ENCODE peak calls at places on chromosome 21, in five cellular contexts. L is GM12865, J is AG04450, O is A673, A is fibroblast of mammary gland. M is an unnamed sample.
A peak's percentile ranks its signal among the peaks of the same experiment; 100 is the strongest.

GRCh38 chr21:33042812-33043211 is 17.1 kb downstream of the OLIG2 start:
- DNase-seq in L (no peak), J (peak; percentile 85), O (peak; percentile 21), A (peak; percentile 93), M (no peak)

GRCh38 chr21:29832217-29832616 is 107.6 kb downstream of the GRIK1 start:
- DNase-seq in L (no peak), J (no peak), O (no peak), A (no peak), M (no peak)

GRCh38 chr21:21200939-21201610 is 202.9 kb downstream of the NCAM2 start:
- DNase-seq in L (no peak), J (no peak), O (no peak), A (peak; percentile 42), M (no peak)

GRCh38 chr21:15138475-15138874 is 73.7 kb upstream of the NRIP1 start:
- DNase-seq in L (no peak), J (no peak), O (peak; percentile 9), A (no peak), M (no peak)

GRCh38 chr21:46098303-46099141 is 610 bp downstream of the COL6A2 start:
- DNase-seq in L (no peak), J (no peak), O (no peak), A (peak; percentile 27), M (no peak)

GRCh38 chr21:33071878-33072306 is 2.0 kb downstream of the OLIG1 start:
- DNase-seq in L (no peak), J (no peak), O (no peak), A (peak; percentile 8), M (no peak)

GRCh38 chr21:37266515-37267221 is 466 bp downstream of the VPS26C start:
- DNase-seq in L (no peak), J (no peak), O (peak; percentile 43), A (peak; percentile 28), M (no peak)

GRCh38 chr21:31559368-31560119 is 99.9 kb upstream of the SOD1 start:
- DNase-seq in L (peak; percentile 78), J (peak; percentile 42), O (peak; percentile 91), A (peak; percentile 91), M (peak; percentile 63)

GRCh38 chr21:31255846-31256395 is 88.1 kb downstream of the TIAM1 start:
- DNase-seq in L (no peak), J (no peak), O (no peak), A (no peak), M (no peak)

GRCh38 chr21:38330671-38331070 is 73.9 kb downstream of the KCNJ15 start:
- DNase-seq in L (no peak), J (no peak), O (no peak), A (peak; percentile 51), M (no peak)

GRCh38 chr21:37445228-37445627 is 78.7 kb downstream of the DYRK1A start:
- DNase-seq in L (no peak), J (peak; percentile 13), O (no peak), A (peak; percentile 80), M (no peak)

GRCh38 chr21:18384771-18385170 is 18.8 kb downstream of the TMPRSS15 start:
- DNase-seq in L (peak; percentile 3), J (no peak), O (peak; percentile 51), A (peak; percentile 15), M (no peak)

GRCh38 chr21:36672737-36673136 is 26.2 kb upstream of the SIM2 start:
- DNase-seq in L (no peak), J (no peak), O (no peak), A (no peak), M (no peak)

GRCh38 chr21:36848875-36849274 is 117.6 kb downstream of the HLCS start:
- DNase-seq in L (no peak), J (no peak), O (no peak), A (no peak), M (no peak)

GRCh38 chr21:42973309-42973990 is 912 bp upstream of the PKNOX1 start:
- DNase-seq in L (no peak), J (no peak), O (no peak), A (no peak), M (no peak)

GRCh38 chr21:42971897-42972275 is 2.5 kb upstream of the PKNOX1 start:
- DNase-seq in L (no peak), J (no peak), O (no peak), A (no peak), M (no peak)

GRCh38 chr21:42975886-42976608 is 1.7 kb downstream of the PKNOX1 start:
- DNase-seq in L (peak; percentile 22), J (no peak), O (no peak), A (peak; percentile 22), M (no peak)

GRCh38 chr21:42974832-42975820 is 764 bp downstream of the PKNOX1 start:
- DNase-seq in L (peak; percentile 77), J (no peak), O (peak; percentile 82), A (peak; percentile 46), M (no peak)

DNA sequence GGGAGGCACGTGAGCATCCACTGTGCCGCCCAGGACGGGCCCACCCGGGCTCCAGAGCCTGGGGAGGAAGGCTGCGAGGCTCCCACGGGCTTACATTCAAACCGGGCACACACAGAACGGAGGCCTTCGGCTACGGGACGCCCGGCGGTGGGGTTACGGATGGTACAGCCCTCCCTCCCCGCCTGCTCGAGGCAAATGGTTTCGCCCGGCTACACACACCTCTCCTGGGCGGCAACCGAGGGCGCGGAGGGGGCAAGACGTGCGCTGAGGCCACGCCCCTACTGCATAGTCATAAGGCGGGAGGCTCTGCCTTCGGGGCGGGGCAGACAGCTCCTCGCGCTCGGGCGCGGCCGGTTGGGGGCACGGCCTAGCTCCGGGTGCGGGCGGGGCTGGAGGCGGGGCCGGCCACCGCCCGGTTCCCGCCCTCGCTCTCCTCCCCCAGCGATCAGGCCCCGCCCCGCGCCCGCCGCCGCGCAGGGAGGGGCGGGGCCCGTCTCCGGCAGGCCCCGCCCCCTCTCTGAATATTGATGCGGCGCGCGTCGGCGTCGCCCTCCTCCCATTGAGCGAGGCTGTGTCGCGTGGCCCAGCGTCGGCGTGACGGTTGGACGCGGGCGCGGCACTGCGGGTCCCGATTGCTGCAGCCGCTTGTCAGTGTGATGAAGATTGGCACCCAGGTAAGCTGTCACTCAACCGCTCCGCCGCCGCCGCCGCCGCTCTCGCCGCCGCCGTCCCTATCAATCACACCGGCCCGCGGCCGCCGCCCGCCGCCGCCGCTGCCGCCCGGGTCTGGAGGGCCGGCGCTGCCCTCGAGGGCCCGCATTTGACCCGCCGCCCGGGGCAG is at the start of gene PKNOX1:
- DNase-seq in L (peak; percentile 100), J (peak; percentile 97), O (peak; percentile 99), A (peak; percentile 97), M (peak; percentile 95)
- TF ChIP-seq CTCF in L (no peak), J (no peak), O (no peak), A (no peak), M (no peak)

GRCh38 chr21:41204736-41205135 is 36.8 kb downstream of the BACE2 start:
- DNase-seq in L (no peak), J (no peak), O (no peak), A (no peak), M (no peak)
- H3K4me3 ChIP-seq in L (no peak overlapping the region), J (no peak overlapping the region), O (no peak overlapping the region), A (no peak overlapping the region), M (no peak overlapping the region)

GRCh38 chr21:28237661-28238060 is 755.0 kb downstream of the LTN1 start:
- DNase-seq in L (no peak), J (no peak), O (no peak), A (no peak), M (no peak)

GRCh38 chr21:28239345-28239744 is 753.3 kb downstream of the LTN1 start:
- DNase-seq in L (no peak), J (no peak), O (no peak), A (no peak), M (no peak)

GRCh38 chr21:28235169-28235892 is 757.3 kb downstream of the LTN1 start:
- DNase-seq in L (peak; percentile 1), J (no peak), O (no peak), A (no peak), M (no peak)

DNA sequence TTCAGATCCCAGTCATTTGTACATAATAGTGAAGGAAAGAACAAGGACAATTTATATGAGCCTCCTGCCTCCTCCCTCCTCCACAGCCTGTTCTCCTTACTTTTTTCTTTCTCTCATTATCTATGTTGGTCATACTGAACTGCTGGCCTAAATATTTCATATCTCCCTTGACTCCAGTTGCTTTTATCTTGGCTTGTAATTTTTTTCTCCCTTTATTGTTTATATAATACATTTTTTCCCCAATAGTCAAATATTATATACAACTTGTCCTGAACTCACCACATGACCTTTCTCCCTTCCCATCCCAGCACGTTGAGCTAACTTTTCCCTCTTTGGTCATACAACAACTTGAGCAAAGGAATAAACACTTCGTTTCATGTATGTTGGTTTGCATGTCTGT is 752.1 kb downstream of the LTN1 start:
- DNase-seq in L (no peak), J (no peak), O (no peak), A (no peak), M (no peak)
- TF ChIP-seq CTCF in L (no peak), J (no peak), O (no peak), A (no peak), M (no peak)

DNA sequence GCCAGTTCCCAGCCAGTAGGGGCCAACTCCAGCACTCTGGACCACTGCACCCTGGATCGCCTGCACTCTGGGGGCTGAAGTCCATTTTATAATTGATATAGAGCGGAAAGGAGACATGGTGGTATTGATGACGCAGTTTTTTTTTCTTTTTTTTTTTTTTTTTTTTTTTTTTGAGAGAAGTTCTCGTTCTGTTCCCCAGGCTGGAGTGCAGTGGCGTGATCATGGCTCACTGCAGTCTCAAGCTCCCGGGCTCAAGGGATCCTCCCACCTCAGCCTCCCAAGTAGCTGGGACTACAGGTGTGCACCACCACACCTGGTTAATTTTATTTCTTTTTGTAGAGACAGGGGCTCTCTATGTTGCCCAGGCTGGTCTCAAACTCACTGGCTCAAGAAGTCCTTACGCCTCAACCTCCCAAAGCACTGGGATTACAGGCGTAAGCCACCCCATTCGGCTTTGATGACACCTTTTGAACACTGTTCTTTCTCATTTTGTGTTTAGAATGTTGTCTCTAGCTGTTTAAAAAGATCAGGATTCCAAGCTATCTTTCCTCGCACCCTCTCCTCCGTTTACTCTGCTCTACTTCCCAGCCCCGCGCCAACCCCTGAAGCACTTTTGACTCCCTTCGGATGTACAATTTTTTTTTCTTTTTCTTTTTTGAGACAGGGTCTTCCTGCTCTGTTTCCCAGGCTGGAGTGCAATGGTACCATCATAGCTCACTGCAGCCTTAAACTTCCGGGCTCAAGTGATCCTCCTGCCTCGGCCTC is 960 bp downstream of the MX2 start:
- DNase-seq in L (no peak), J (no peak), O (no peak), A (no peak), M (no peak)
- H3K4me3 ChIP-seq in L (peak overlapping the region; percentile 61), J (no peak overlapping the region), O (no peak overlapping the region), A (peak overlapping the region; percentile 60), M (peak overlapping the region; percentile 45)

DNA sequence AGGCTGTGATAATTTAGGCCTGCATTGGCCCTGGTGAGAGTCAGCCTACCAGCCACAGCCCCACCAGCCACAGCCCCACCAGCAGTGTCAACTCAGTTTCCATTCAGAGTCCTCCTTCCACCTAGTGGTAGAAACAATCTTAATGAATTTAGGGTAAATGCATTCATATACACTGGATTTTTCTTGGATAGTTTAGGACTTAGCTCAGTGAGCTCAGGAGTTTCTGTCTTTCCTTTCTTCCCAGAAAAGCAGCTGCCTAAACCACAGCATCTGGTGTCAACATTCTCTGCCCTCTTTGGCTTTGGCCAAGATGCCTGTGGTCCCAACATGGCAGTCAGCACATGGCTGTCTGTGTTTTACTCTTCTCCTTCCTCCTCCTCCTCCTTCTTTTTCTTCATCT is 94.0 kb downstream of the CLIC6 start:
- DNase-seq in L (no peak), J (peak; percentile 52), O (no peak), A (peak; percentile 60), M (no peak)
- TF ChIP-seq CTCF in L (no peak), J (peak; percentile 33), O (no peak), A (no peak), M (peak; percentile 16)

GRCh38 chr21:45032977-45033705 is 41.2 kb upstream of the ADARB1 start:
- DNase-seq in L (no peak), J (no peak), O (no peak), A (no peak), M (no peak)
- H3K4me3 ChIP-seq in L (no peak overlapping the region), J (no peak overlapping the region), O (no peak overlapping the region), A (no peak overlapping the region), M (no peak overlapping the region)